ENCODE peak calls at places on chromosomes 4 and X, in seven cellular contexts. K is psoas muscle, P is stomach, A is tibial artery, R is neuronal stem cell, D is NT2/D1, T is heart right ventricle. E is an unnamed sample.

GRCh38 chr4:128862608-128863313 is 53.3 kb downstream of the JADE1 start:
- DNase-seq in K (no peak), P (no peak), A (no peak), R (no peak), D (no peak), T (no peak), E (peak; percentile 27)

GRCh38 chrX:70494441-70494840 is 49.8 kb downstream of the DLG3 start:
- DNase-seq in K (no peak), P (no peak), A (no peak), R (no peak), D (no peak), T (no peak), E (no peak)

GRCh38 chr4:99165978-99166377 is 21.9 kb upstream of the ADH4 start:
- DNase-seq in K (no peak), P (no peak), A (no peak), R (no peak), D (no peak), T (no peak), E (no peak)

GRCh38 chr4:9898596-9899345 is 117.3 kb downstream of the DRD5 start:
- DNase-seq in K (no peak), P (peak; percentile 26), A (no peak), R (peak; percentile 49), D (peak; percentile 73), T (peak; percentile 65), E (peak; percentile 16)

GRCh38 chr4:117626664-117627063 is 407.6 kb upstream of the NDST3 start:
- DNase-seq in K (no peak), P (no peak), A (no peak), R (no peak), D (no peak), T (no peak), E (no peak)

GRCh38 chrX:139647597-139647996 is 60.4 kb downstream of the MCF2 start:
- DNase-seq in K (no peak), P (no peak), A (no peak), R (no peak), D (no peak), T (no peak), E (no peak)

GRCh38 chr4:162497564-162498167 is 333.9 kb upstream of the FSTL5 start:
- DNase-seq in K (no peak), P (no peak), A (no peak), R (peak; percentile 24), D (no peak), T (no peak), E (peak; percentile 24)

GRCh38 chr4:90209922-90210321 is 82.7 kb downstream of the CCSER1 start:
- DNase-seq in K (no peak), P (no peak), A (no peak), R (no peak), D (no peak), T (no peak), E (no peak)

GRCh38 chr4:187380181-187380581 is 615.4 kb upstream of the ZFP42 start:
- DNase-seq in K (no peak), P (no peak), A (no peak), R (no peak), D (peak; percentile 18), T (no peak), E (no peak)

GRCh38 chr4:123411514-123411913 is 14.9 kb downstream of the SPRY1 start:
- DNase-seq in K (no peak), P (no peak), A (no peak), R (no peak), D (no peak), T (no peak), E (no peak)

GRCh38 chr4:25908491-25908901 is 5.5 kb upstream of the SMIM20 start:
- DNase-seq in K (no peak), P (no peak), A (no peak), R (no peak), D (no peak), T (no peak), E (no peak)

GRCh38 chr4:16196482-16197393 is 29.5 kb downstream of the TAPT1 start:
- DNase-seq in K (no peak), P (no peak), A (no peak), R (peak; percentile 39), D (peak; percentile 39), T (peak; percentile 31), E (no peak)

GRCh38 chr4:1261107-1261928 is 12.4 kb upstream of the CTBP1 start:
- DNase-seq in K (no peak), P (no peak), A (no peak), R (no peak), D (no peak), T (no peak), E (no peak)

GRCh38 chr4:16609170-16609758 is 289.2 kb downstream of the LDB2 start:
- DNase-seq in K (no peak), P (no peak), A (no peak), R (no peak), D (no peak), T (no peak), E (no peak)

GRCh38 chr4:113248320-113248719 is 198.9 kb downstream of the ANK2 start:
- DNase-seq in K (no peak), P (no peak), A (no peak), R (no peak), D (peak; percentile 13), T (no peak), E (no peak)

GRCh38 chrX:10077425-10078188 is 79.2 kb upstream of the CLCN4 start:
- DNase-seq in K (no peak), P (no peak), A (no peak), R (no peak), D (no peak), T (no peak), E (peak; percentile 17)

GRCh38 chr4:14415146-14415545 is 587.1 kb upstream of the CPEB2 start:
- DNase-seq in K (no peak), P (no peak), A (no peak), R (peak; percentile 15), D (no peak), T (no peak), E (no peak)

GRCh38 chr4:77599378-77599777 is 6.2 kb upstream of the CXCL13 start:
- DNase-seq in K (no peak), P (peak; percentile 28), A (no peak), R (no peak), D (peak; percentile 5), T (no peak), E (peak; percentile 28)

GRCh38 chr4:100933628-100934027 is 413.7 kb downstream of the PPP3CA start:
- DNase-seq in K (no peak), P (no peak), A (no peak), R (no peak), D (no peak), T (no peak), E (no peak)

GRCh38 chr4:182225257-182225852 is 17.8 kb upstream of the TENM3 start:
- DNase-seq in K (no peak), P (no peak), A (no peak), R (no peak), D (no peak), T (no peak), E (no peak)

GRCh38 chrX:45850197-45850774 is 649.6 kb upstream of the DIPK2B start:
- DNase-seq in K (no peak), P (no peak), A (no peak), R (no peak), D (no peak), T (peak; percentile 2), E (no peak)

GRCh38 chrX:130715299-130715698 is 187.7 kb downstream of the ENOX2 start:
- DNase-seq in K (no peak), P (no peak), A (no peak), R (no peak), D (no peak), T (no peak), E (no peak)

GRCh38 chr4:54100607-54101189 is 735 bp downstream of the GSX2 start:
- DNase-seq in K (no peak), P (no peak), A (no peak), R (no peak), D (no peak), T (no peak), E (no peak)
- H3K4me1 ChIP-seq in K (peaks cover 13% of the 10 kb centered on the region), P (peaks cover 32% of the 10 kb centered on the region), A (peaks cover 40% of the 10 kb centered on the region), R (peaks cover 24% of the 10 kb centered on the region), D (no peaks in the 10 kb centered on the region), T (peaks cover 40% of the 10 kb centered on the region), E (peaks cover 30% of the 10 kb centered on the region)

DNA sequence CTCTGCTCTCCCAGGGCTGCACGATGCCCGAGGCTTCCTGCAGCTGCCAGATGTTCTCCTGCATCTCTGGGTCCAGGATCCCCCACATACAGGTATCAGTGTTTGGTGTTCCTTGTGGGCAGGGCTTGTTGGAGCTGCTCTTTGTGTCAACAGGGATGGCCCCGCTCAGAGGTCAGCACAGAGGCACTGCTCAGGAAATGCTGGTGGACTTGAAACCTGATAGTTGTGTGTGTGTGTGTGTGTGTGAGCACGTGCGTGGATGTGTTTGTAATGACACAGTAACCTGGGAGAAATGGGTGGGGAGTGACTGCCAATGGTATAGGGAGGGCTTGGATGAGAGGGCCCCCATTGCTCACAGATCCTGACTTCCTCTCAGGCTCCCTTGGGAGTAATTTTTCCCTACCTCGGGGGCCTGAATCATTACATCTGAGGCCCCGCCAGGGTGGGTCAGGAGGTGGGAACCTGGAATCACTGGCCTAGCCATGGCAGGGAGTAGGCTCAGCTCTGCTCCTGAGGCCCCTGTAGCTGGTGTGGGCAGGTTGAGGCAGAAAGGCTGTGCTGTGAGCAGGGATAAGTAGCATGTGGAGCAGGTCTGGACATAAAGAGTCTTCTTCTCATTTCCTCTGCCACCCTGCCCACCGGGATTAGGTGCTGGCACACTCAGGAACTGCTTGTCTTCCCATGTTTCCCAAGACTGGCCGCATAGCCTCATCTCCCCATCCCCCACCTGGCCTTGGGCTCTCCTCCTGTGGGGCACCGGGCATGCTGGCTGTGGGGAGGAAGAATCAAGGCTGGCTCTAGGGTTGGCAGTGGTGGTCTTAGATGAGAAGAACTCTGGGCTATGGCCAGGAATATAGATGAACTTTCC is 2.5 kb upstream of the EFNB1 start:
- DNase-seq in K (no peak), P (no peak), A (no peak), R (no peak), D (no peak), T (no peak), E (no peak)
- H3K27me3 ChIP-seq in K (no peaks in the 10 kb centered on the region), P (peaks cover 8% of the 10 kb centered on the region), A (no peaks in the 10 kb centered on the region), R (no peaks in the 10 kb centered on the region), D (peaks cover 54% of the 10 kb centered on the region), T (no peaks in the 10 kb centered on the region), E (no peaks in the 10 kb centered on the region)

DNA sequence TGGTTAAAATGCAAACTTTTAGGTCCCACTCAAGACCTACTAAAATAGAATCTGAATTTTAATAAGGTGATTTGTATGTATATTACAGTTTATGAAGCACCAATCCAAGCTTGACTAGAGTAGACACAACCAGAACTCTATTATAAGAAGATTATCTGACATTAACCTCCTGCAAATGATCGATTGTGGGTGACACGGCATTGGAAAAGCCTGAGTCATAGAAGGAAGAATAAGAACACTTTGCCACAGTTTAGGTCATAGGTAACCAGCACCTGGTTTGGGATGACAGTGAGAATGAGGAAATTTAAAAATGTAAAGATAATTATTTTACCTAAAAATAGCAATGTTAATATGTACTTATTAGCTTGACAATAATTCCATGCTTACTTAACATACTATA is 15.2 kb downstream of the PDGFC start:
- DNase-seq in K (no peak), P (no peak), A (no peak), R (no peak), D (no peak), T (no peak), E (no peak)
- H3K4me1 ChIP-seq in K (peaks cover 28% of the 10 kb centered on the region), P (peaks cover 23% of the 10 kb centered on the region), A (peaks cover 86% of the 10 kb centered on the region), R (no peaks in the 10 kb centered on the region), D (no peaks in the 10 kb centered on the region), T (peaks cover 47% of the 10 kb centered on the region), E (no peaks in the 10 kb centered on the region)

DNA sequence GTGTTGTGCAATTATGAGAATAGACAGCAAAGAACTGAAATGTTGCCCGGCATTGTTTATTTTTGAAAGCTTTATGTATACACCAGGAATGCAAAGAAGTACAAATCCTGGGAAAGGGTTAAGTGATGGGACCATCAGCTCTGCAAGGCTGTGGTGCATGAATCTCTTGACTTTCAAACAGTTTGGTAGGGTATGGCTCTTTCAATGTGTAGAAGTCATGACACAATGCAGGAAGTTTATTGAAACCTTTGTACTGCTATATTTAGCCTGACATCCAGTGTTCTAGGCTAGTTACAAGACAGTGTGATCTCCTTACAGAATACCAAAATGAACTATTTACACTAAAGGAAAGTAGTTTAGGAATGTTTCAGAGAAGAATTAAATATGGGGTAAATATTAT is 206.8 kb upstream of the HAND2 start:
- DNase-seq in K (no peak), P (no peak), A (no peak), R (no peak), D (no peak), T (no peak), E (no peak)
- H3K27me3 ChIP-seq in K (no peaks in the 10 kb centered on the region), P (no peaks in the 10 kb centered on the region), A (no peaks in the 10 kb centered on the region), R (no peaks in the 10 kb centered on the region), D (no peaks in the 10 kb centered on the region), T (no peaks in the 10 kb centered on the region), E (no peaks in the 10 kb centered on the region)

E was measured in CD4-positive, CD25-positive, alpha-beta regulatory T cell.